ENCODE peak calls at places on chromosomes 1 and 21, in seven cellular contexts. L is GM12891, W is C1 segment of cervical spinal cord, M is EL, N is SJSA1, S is astrocyte of the spinal cord, D is DND-41. U is an unnamed sample.
A peak's percentile ranks its signal among the peaks of the same experiment; 100 is the strongest.

GRCh38 chr1:2115008-2115921 is 65.1 kb downstream of the PRKCZ start:
- DNase-seq in L (no peak), W (no peak), M (no peak), N (no peak), S (no peak), D (peak; percentile 21), U (no peak)

GRCh38 chr1:180577361-180577760 is 18.6 kb downstream of the OVAAL start:
- DNase-seq in L (no peak), W (no peak), M (no peak), N (no peak), S (no peak), D (no peak), U (peak; percentile 64)

GRCh38 chr21:14545906-14546480 is at the start of gene SAMSN1:
- DNase-seq in L (no peak), W (no peak), M (no peak), N (no peak), S (no peak), D (peak; percentile 84), U (no peak)

GRCh38 chr1:234540404-234540762 is 61.4 kb upstream of the TARBP1 start:
- DNase-seq in L (no peak), W (no peak), M (no peak), N (no peak), S (no peak), D (no peak), U (no peak)

GRCh38 chr1:25568834-25569598 is 25.6 kb downstream of the LDLRAP1 start:
- DNase-seq in L (no peak), W (no peak), M (peak; percentile 96), N (peak; percentile 80), S (peak; percentile 93), D (no peak), U (no peak)

GRCh38 chr1:78237364-78237916 is 191.7 kb downstream of the GIPC2 start:
- DNase-seq in L (no peak), W (no peak), M (no peak), N (no peak), S (no peak), D (no peak), U (no peak)

GRCh38 chr1:11984559-11984958 is 4.3 kb downstream of the MFN2 start:
- DNase-seq in L (no peak), W (no peak), M (no peak), N (no peak), S (no peak), D (no peak), U (no peak)

GRCh38 chr1:44631647-44632510 is 42.4 kb downstream of the TMEM53 start:
- DNase-seq in L (peak; percentile 93), W (peak; percentile 22), M (peak; percentile 87), N (peak; percentile 89), S (peak; percentile 84), D (peak; percentile 92), U (peak; percentile 75)

GRCh38 chr1:51952638-51953037 is 37.9 kb downstream of the RAB3B start:
- DNase-seq in L (no peak), W (no peak), M (no peak), N (no peak), S (no peak), D (no peak), U (no peak)

GRCh38 chr1:29682171-29682917 is 446.0 kb downstream of the PTPRU start:
- DNase-seq in L (no peak), W (no peak), M (no peak), N (peak; percentile 22), S (no peak), D (no peak), U (no peak)

GRCh38 chr1:172380441-172381244 is 39.8 kb upstream of the C1orf105 start:
- DNase-seq in L (no peak), W (no peak), M (peak; percentile 10), N (no peak), S (peak; percentile 31), D (peak; percentile 52), U (no peak)

GRCh38 chr1:94753171-94753972 is 66.8 kb upstream of the SLC44A3 start:
- DNase-seq in L (no peak), W (no peak), M (no peak), N (no peak), S (peak; percentile 51), D (no peak), U (no peak)

GRCh38 chr21:44332383-44332782 is 6.8 kb downstream of the CFAP410 start:
- DNase-seq in L (no peak), W (no peak), M (no peak), N (no peak), S (no peak), D (no peak), U (no peak)

GRCh38 chr1:218553197-218553596 is 208.1 kb downstream of the TGFB2 start:
- DNase-seq in L (no peak), W (no peak), M (peak; percentile 66), N (no peak), S (no peak), D (no peak), U (no peak)

GRCh38 chr1:4691766-4692405 is 37.5 kb downstream of the AJAP1 start:
- DNase-seq in L (no peak), W (no peak), M (no peak), N (no peak), S (no peak), D (no peak), U (no peak)

GRCh38 chr1:7315316-7315715 is 455.8 kb upstream of the VAMP3 start:
- DNase-seq in L (no peak), W (no peak), M (peak; percentile 27), N (no peak), S (no peak), D (no peak), U (no peak)

GRCh38 chr21:21029159-21029558 is 30.9 kb downstream of the NCAM2 start:
- DNase-seq in L (no peak), W (no peak), M (peak; percentile 16), N (no peak), S (peak; percentile 41), D (peak; percentile 33), U (peak; percentile 10)

GRCh38 chr1:96464991-96465875 is 256.4 kb upstream of the PTBP2 start:
- DNase-seq in L (no peak), W (no peak), M (no peak), N (no peak), S (no peak), D (no peak), U (no peak)

GRCh38 chr1:223445402-223445801 is 52.2 kb downstream of the CCDC185 start:
- DNase-seq in L (no peak), W (no peak), M (no peak), N (no peak), S (no peak), D (no peak), U (no peak)

GRCh38 chr1:98374098-98374497 is 287.4 kb upstream of the SNX7 start:
- DNase-seq in L (no peak), W (no peak), M (no peak), N (no peak), S (no peak), D (no peak), U (no peak)

GRCh38 chr21:46229133-46229922 is 754 bp upstream of the LSS start:
- DNase-seq in L (peak; percentile 53), W (no peak), M (peak; percentile 37), N (no peak), S (no peak), D (peak; percentile 70), U (no peak)

GRCh38 chr1:170010443-170010842 is 64.1 kb downstream of the KIFAP3 start:
- DNase-seq in L (no peak), W (no peak), M (peak; percentile 52), N (no peak), S (peak; percentile 61), D (peak; percentile 29), U (peak; percentile 33)

GRCh38 chr1:151157067-151157531 is 650 bp downstream of the TNFAIP8L2 start:
- DNase-seq in L (no peak), W (no peak), M (no peak), N (no peak), S (no peak), D (peak; percentile 90), U (no peak)

GRCh38 chr1:30589083-30589482 is 134.3 kb downstream of the MATN1 start:
- DNase-seq in L (no peak), W (no peak), M (no peak), N (no peak), S (no peak), D (no peak), U (no peak)

GRCh38 chr1:9690440-9691107 is 39.0 kb downstream of the PIK3CD start:
- DNase-seq in L (no peak), W (no peak), M (peak; percentile 18), N (no peak), S (no peak), D (no peak), U (no peak)

GRCh38 chr1:218527737-218528136 is 182.6 kb downstream of the TGFB2 start:
- DNase-seq in L (no peak), W (no peak), M (peak; percentile 71), N (no peak), S (no peak), D (no peak), U (no peak)

GRCh38 chr1:15100369-15101111 is 53.0 kb upstream of the TMEM51 start:
- DNase-seq in L (peak; percentile 73), W (no peak), M (peak; percentile 29), N (no peak), S (peak; percentile 35), D (peak; percentile 64), U (no peak)

GRCh38 chr1:31444725-31445448 is 31.9 kb downstream of the SERINC2 start:
- DNase-seq in L (no peak), W (no peak), M (no peak), N (no peak), S (no peak), D (no peak), U (no peak)

GRCh38 chr1:97245682-97246081 is 524.1 kb downstream of the PTBP2 start:
- DNase-seq in L (no peak), W (no peak), M (no peak), N (no peak), S (peak; percentile 50), D (no peak), U (no peak)

GRCh38 chr1:108831225-108831624 is 25.7 kb downstream of the AKNAD1 start:
- DNase-seq in L (no peak), W (no peak), M (peak; percentile 80), N (no peak), S (peak; percentile 66), D (no peak), U (no peak)

U was measured in NCI-H446 treated with DMSO at 0.1 percent for 48 hours.